ENCODE peak calls at places on chromosomes 5 and 9, in ten cellular contexts. Z is A549, I is lower leg skin, D is stomach, J is transverse colon, P is IMR-90, Q is heart left ventricle, W is upper lobe of left lung, E is breast epithelium, F is gastrocnemius medialis. A is an unnamed sample.
A peak's percentile ranks its signal among the peaks of the same experiment; 100 is the strongest.

GRCh38 chr9:88387035-88387732 is 1.1 kb upstream of the SPIN1 start:
- DNase-seq in Z (peak; percentile 54), F (no peak), P (peak; percentile 55), E (no peak), I (peak; percentile 87), D (peak; percentile 34), J (peak; percentile 74), W (peak; percentile 49), Q (no peak), A (peak; percentile 64)

GRCh38 chr9:87122947-87123685 is 175.8 kb upstream of the GAS1 start:
- DNase-seq in Q (no peak), E (no peak), F (no peak), D (no peak), J (no peak), Z (no peak), I (no peak), W (no peak), P (peak; percentile 76), A (no peak)

GRCh38 chr9:16213781-16214515 is 656.5 kb downstream of the BNC2 start:
- DNase-seq in E (no peak), Z (peak; percentile 81), I (no peak), D (peak; percentile 79), J (peak; percentile 52), P (peak; percentile 99), Q (no peak), F (peak; percentile 48), W (no peak), A (peak; percentile 17)

GRCh38 chr9:15307523-15307841 is 466 bp upstream of the TTC39B start:
- DNase-seq in W (no peak), J (no peak), F (no peak), Z (no peak), Q (no peak), D (no peak), E (no peak), I (no peak), P (no peak), A (no peak)

GRCh38 chr5:56499877-56500276 is 266.7 kb upstream of the ANKRD55 start:
- DNase-seq in P (no peak), J (no peak), F (no peak), E (no peak), Z (no peak), D (no peak), Q (no peak), W (no peak), I (no peak), A (no peak)

GRCh38 chr5:156556666-156557401 is 229.9 kb downstream of the SGCD start:
- DNase-seq in E (no peak), J (no peak), Q (no peak), I (no peak), P (no peak), F (no peak), W (no peak), Z (no peak), D (no peak), A (no peak)

GRCh38 chr5:55868846-55869245 is 17.7 kb downstream of the IL31RA start:
- DNase-seq in P (peak; percentile 99), E (no peak), W (no peak), F (no peak), Q (no peak), J (no peak), I (no peak), D (no peak), Z (peak; percentile 91), A (peak; percentile 31)

GRCh38 chr9:83166369-83166768 is 103.4 kb upstream of the RASEF start:
- DNase-seq in D (peak; percentile 78), J (peak; percentile 55), P (no peak), E (peak; percentile 53), I (no peak), Q (no peak), Z (no peak), F (no peak), W (no peak), A (peak; percentile 84)

GRCh38 chr9:101711330-101711941 is 27.0 kb downstream of the GRIN3A start:
- DNase-seq in D (no peak), I (no peak), P (no peak), W (no peak), F (no peak), E (no peak), Q (no peak), J (no peak), Z (peak; percentile 28), A (no peak)

GRCh38 chr9:25658587-25658986 is 19.7 kb downstream of the TUSC1 start:
- DNase-seq in D (no peak), P (no peak), W (no peak), I (no peak), F (no peak), Z (peak; percentile 1), Q (no peak), J (no peak), E (no peak), A (no peak)

GRCh38 chr5:136309932-136310598 is 55.3 kb downstream of the TRPC7 start:
- DNase-seq in Z (no peak), F (no peak), W (no peak), J (no peak), P (no peak), I (peak; percentile 26), D (no peak), Q (no peak), E (no peak), A (no peak)

DNA sequence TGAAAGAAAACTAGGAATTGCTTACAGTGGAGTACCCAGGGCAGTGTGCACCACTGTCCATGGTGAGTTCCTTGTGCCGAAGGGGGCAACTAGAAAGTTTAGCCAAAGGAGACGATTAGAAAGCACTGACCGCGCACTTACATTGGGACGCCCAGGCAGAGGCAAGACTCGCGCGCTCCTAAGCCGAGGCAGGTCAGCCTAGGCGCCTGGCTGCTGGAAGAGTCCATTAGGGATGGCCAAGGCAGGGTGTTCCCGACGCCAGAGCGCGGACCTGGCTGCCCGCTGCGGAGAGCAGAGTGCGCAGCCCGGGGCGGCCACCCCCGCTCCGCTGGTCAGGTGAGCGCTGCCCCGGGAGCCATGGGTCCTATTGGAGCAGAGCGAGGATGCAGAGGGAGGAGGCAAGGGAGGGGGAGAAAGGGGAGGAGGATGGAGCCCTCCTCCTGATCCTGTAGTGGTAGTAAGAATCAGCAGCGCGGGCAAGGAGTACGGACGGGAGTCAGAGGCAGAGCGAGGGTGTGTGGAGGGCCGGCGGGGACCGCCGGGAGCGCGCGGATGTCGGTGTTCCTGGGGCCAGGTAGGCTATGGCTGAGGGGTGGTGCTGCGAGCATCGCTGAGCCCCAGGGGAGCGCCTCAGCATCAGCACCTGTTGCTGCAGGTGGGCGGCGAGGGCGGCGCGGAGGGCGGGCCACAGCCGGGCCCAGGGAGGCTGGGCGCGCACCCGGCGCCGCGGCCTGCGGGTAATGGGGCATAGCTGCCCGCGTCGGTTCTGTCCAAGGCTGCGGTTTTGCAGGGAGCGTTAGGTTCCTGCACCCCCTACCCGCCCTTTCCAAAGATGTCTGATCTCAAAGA is at the start of gene ADGRV1:
- DNase-seq in W (peak; percentile 93), P (peak; percentile 1), E (peak; percentile 87), D (peak; percentile 77), I (no peak), Q (peak; percentile 59), F (no peak), J (peak; percentile 89), Z (peak; percentile 54), A (peak; percentile 93)
- TF ChIP-seq CTCF in W (no peak), P (no peak), E (no peak), D (no peak), I (no peak), Q (no peak), F (no peak), J (no peak), Z (no peak), A (no peak)

GRCh38 chr9:134178781-134179551 is 14.6 kb upstream of the RNU6ATAC start:
- DNase-seq in Z (peak; percentile 22), Q (peak; percentile 73), F (no peak), E (no peak), W (peak; percentile 62), P (no peak), D (no peak), I (peak; percentile 85), J (peak; percentile 7), A (peak; percentile 61)
- TF ChIP-seq POLR2A in Z (no peak), Q (no peak), F (no peak), E (no peak), W (no peak), P (no peak), D (no peak), I (no peak), J (no peak), A (no peak)

GRCh38 chr9:124221685-124222084 is 36.1 kb upstream of the NEK6 start:
- DNase-seq in J (no peak), P (no peak), E (peak; percentile 10), D (no peak), F (no peak), I (no peak), Q (no peak), W (no peak), Z (no peak), A (no peak)
- TF ChIP-seq CTCF in J (no peak), P (no peak), E (no peak), D (no peak), F (no peak), I (no peak), Q (no peak), W (no peak), Z (no peak), A (no peak)

GRCh38 chr5:150484964-150485769 is 22.8 kb upstream of the NDST1 start:
- DNase-seq in E (no peak), P (no peak), D (no peak), J (no peak), Q (no peak), F (no peak), W (no peak), I (no peak), Z (no peak), A (no peak)

GRCh38 chr5:150487199-150488061 is 20.5 kb upstream of the NDST1 start:
- DNase-seq in Q (no peak), W (no peak), J (peak; percentile 46), P (peak; percentile 34), I (no peak), D (peak; percentile 44), E (no peak), F (peak; percentile 64), Z (peak; percentile 56), A (peak; percentile 67)

GRCh38 chr5:150488519-150489357 is 19.2 kb upstream of the NDST1 start:
- DNase-seq in Q (peak; percentile 87), J (peak; percentile 49), F (no peak), W (no peak), D (peak; percentile 76), P (peak; percentile 59), Z (no peak), E (no peak), I (no peak), A (peak; percentile 74)

GRCh38 chr5:150486402-150487198 is 21.3 kb upstream of the NDST1 start:
- DNase-seq in W (no peak), J (peak; percentile 57), I (no peak), Z (peak; percentile 64), P (peak; percentile 48), F (no peak), Q (peak; percentile 73), E (peak; percentile 87), D (peak; percentile 79), A (peak; percentile 87)

DNA sequence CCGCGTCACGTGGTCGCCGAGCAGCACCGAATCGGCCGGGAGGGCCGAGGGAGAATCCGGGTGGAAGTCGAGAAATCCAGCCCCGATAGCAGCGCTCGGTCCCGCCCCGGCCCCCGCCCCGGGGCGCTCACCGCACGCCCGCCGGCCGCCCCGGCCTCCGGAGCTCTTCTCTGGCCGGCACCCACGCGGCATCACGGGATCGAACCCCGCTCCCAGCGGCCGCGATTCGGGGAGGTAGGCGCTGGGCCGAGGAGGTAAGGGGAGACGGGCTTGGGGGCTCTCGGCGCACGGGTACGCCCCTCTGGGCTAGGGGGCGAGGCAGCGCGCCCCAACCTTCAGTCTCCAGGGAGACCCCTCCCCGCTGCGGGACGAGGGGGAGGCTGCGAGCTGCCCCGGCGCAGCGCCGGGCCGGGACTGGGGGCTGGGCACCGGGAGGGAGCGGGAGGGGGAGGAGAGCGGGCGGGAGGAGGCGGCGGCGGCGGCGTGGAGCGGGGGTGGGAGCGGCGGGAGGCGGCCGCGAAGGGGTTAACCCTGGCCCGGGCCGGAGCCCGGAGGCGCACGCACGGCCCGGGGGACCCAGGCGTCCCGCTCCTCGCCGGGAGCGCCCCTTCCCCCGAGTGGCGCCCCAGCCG is 22.0 kb upstream of the NDST1 start:
- DNase-seq in W (peak; percentile 92), F (no peak), J (peak; percentile 63), Q (peak; percentile 86), I (peak; percentile 94), Z (peak; percentile 48), D (peak; percentile 47), E (no peak), P (peak; percentile 46), A (peak; percentile 63)
- TF ChIP-seq POLR2A in W (peak; percentile 53), F (peak; percentile 64), J (peak; percentile 47), Q (no peak), I (no peak), Z (peak; percentile 9), D (no peak), E (no peak), P (no peak), A (peak; percentile 50)

A was measured in body of pancreas.